ENCODE peak calls at places on chromosomes 13 and 19, in nine cellular contexts. N is A549; K is left lung; J is BE2C; A is CD8-positive, alpha-beta memory T cell; Z is HCT116; W is aorta; O is Panc1; C is tibial nerve. T is an unnamed sample. For H3K4me1, the result is how much of the 10 kb centered on the place peaks cover.

GRCh38 chr13:93279982-93280381 is 53.4 kb downstream of the GPC6 start:
- DNase-seq in C (no peak), N (no peak), W (no peak), K (no peak), J (no peak), O (no peak), A (no peak), Z (no peak), T (no peak)

GRCh38 chr13:71055644-71056043 is 811.4 kb downstream of the DACH1 start:
- DNase-seq in O (no peak), A (no peak), K (no peak), J (no peak), C (no peak), W (no peak), N (no peak), Z (no peak), T (no peak)

GRCh38 chr19:5403968-5404640 is 51.1 kb upstream of the ZNRF4 start:
- DNase-seq in O (peak), N (peak), W (peak), J (peak), K (peak), C (peak), A (peak), Z (peak), T (peak)

GRCh38 chr13:79128158-79128557 is 277.9 kb downstream of the RBM26 start:
- DNase-seq in C (no peak), N (no peak), K (no peak), W (no peak), A (no peak), O (no peak), Z (no peak), J (no peak), T (no peak)

GRCh38 chr13:50712882-50713281 is 130.6 kb downstream of the DLEU7 start:
- DNase-seq in Z (no peak), K (no peak), C (no peak), J (no peak), A (no peak), W (no peak), N (no peak), O (no peak), T (no peak)

GRCh38 chr13:23354520-23354919 is 79.0 kb downstream of the SACS start:
- DNase-seq in A (no peak), W (no peak), K (no peak), O (no peak), C (no peak), J (no peak), N (no peak), Z (no peak), T (no peak)

GRCh38 chr13:26946675-26947342 is 186.2 kb upstream of the GPR12 start:
- DNase-seq in N (peak), A (no peak), O (peak), K (no peak), J (no peak), W (no peak), C (no peak), Z (peak), T (peak)

GRCh38 chr13:53159439-53159838 is 130.8 kb downstream of the OLFM4 start:
- DNase-seq in K (no peak), Z (no peak), O (no peak), C (no peak), J (no peak), N (no peak), W (no peak), A (no peak), T (no peak)

GRCh38 chr13:58744686-58745085 is 1113.1 kb downstream of the PCDH17 start:
- DNase-seq in J (no peak), A (no peak), K (no peak), W (no peak), C (no peak), N (no peak), Z (no peak), O (no peak), T (no peak)

GRCh38 chr13:105991622-105992254 is 543.7 kb downstream of the EFNB2 start:
- DNase-seq in A (no peak), W (no peak), K (no peak), O (no peak), Z (no peak), N (no peak), J (no peak), C (peak), T (no peak)

GRCh38 chr13:23578411-23579071 is 8.3 kb downstream of the TNFRSF19 start:
- DNase-seq in A (peak), K (peak), N (peak), J (peak), O (no peak), C (peak), W (peak), Z (no peak), T (peak)

GRCh38 chr19:50252111-50252886 is 48.9 kb downstream of the MYH14 start:
- DNase-seq in O (no peak), W (peak), N (no peak), K (no peak), C (no peak), A (no peak), J (peak), Z (no peak), T (peak)

GRCh38 chr13:60572855-60573254 is 175.8 kb downstream of the TDRD3 start:
- DNase-seq in C (no peak), N (no peak), W (no peak), O (no peak), J (no peak), A (no peak), K (no peak), Z (no peak), T (no peak)

GRCh38 chr13:45174478-45174877 is 26.4 kb downstream of the KCTD4 start:
- DNase-seq in N (no peak), O (no peak), C (no peak), K (no peak), J (no peak), Z (no peak), W (no peak), A (no peak), T (no peak)

GRCh38 chr13:37179646-37180045 is 74.2 kb upstream of the CSNK1A1L start:
- DNase-seq in K (no peak), C (no peak), W (no peak), Z (no peak), J (no peak), A (no peak), O (no peak), N (no peak), T (no peak)

GRCh38 chr19:51501594-51502263 is at the start of gene SIGLEC12:
- DNase-seq in W (peak), O (no peak), A (no peak), K (peak), N (no peak), C (no peak), J (no peak), Z (no peak), T (no peak)

GRCh38 chr19:54586397-54586796 is 7.0 kb upstream of the LILRA1 start:
- DNase-seq in W (no peak), N (no peak), A (no peak), J (no peak), Z (no peak), K (no peak), O (no peak), C (no peak), T (no peak)

GRCh38 chr13:23455401-23456185 is 22.1 kb upstream of the SACS start:
- DNase-seq in J (no peak), N (no peak), W (no peak), A (no peak), Z (no peak), K (no peak), O (no peak), C (no peak), T (no peak)

GRCh38 chr13:31909889-31910551 is 121.6 kb upstream of the FRY start:
- DNase-seq in Z (peak), K (no peak), N (peak), C (no peak), A (peak), J (peak), W (no peak), O (peak), T (peak)

GRCh38 chr13:20134732-20135131 is 26.1 kb downstream of the GJA3 start:
- DNase-seq in C (no peak), N (no peak), O (no peak), J (no peak), W (no peak), A (no peak), K (no peak), Z (no peak), T (no peak)

GRCh38 chr13:113732961-113733950 is 25.8 kb upstream of the TMEM255B start:
- DNase-seq in J (peak), N (no peak), O (no peak), K (no peak), Z (no peak), A (no peak), W (peak), C (no peak), T (no peak)
- H3K4me1 ChIP-seq in J (under half), N (under half), O (under half), K (under half), Z (under half), A (under half), W (under half), C (under half), T (under half)

GRCh38 chr19:17103177-17103576 is 27.6 kb downstream of the MYO9B start:
- DNase-seq in J (no peak), O (no peak), A (no peak), W (no peak), C (no peak), N (peak), Z (peak), K (no peak), T (peak)

GRCh38 chr19:17105548-17105947 is 30.0 kb downstream of the MYO9B start:
- DNase-seq in C (no peak), N (no peak), J (no peak), W (no peak), Z (no peak), O (no peak), A (no peak), K (no peak), T (no peak)

GRCh38 chr19:17098326-17098725 is 22.7 kb downstream of the MYO9B start:
- DNase-seq in Z (no peak), J (no peak), W (no peak), C (no peak), A (no peak), N (no peak), O (no peak), K (no peak), T (no peak)

GRCh38 chr19:17104679-17105078 is 29.1 kb downstream of the MYO9B start:
- DNase-seq in Z (no peak), O (no peak), A (no peak), K (no peak), C (no peak), W (no peak), J (no peak), N (no peak), T (no peak)

GRCh38 chr19:17101686-17102628 is 26.4 kb downstream of the MYO9B start:
- DNase-seq in O (no peak), W (no peak), A (no peak), N (no peak), J (no peak), C (no peak), K (no peak), Z (no peak), T (no peak)
- H3K4me1 ChIP-seq in O (under half), W (under half), A (under half), N (under half), J (under half), C (under half), K (under half), Z (under half), T (under half)

DNA sequence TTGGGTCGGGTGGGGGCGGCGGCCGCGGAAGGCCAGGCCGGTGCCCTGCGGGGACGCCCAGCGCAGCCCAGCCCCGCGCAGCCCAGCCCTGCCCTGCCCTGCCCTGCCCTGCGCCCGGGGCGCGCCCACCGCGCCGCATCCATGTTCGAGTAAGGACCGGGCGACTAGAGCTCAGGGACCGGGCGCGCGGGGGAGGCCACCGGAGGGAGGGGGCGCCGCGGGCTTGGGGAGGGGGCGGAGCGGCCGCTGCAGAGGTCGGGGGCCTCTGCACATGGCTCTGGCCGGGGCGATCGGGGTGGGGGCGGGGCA is 169 bp downstream of the GRAMD1A start:
- DNase-seq in C (no peak), W (no peak), Z (no peak), J (no peak), A (no peak), O (no peak), K (no peak), N (no peak), T (no peak)
- H3K4me1 ChIP-seq in C (under half), W (under half), Z (under half), J (under half), A (half or more), O (under half), K (half or more), N (half or more), T (under half)

GRCh38 chr19:8391274-8392016 is 1.3 kb downstream of the RAB11B start:
- DNase-seq in Z (no peak), W (no peak), O (no peak), N (no peak), K (no peak), C (no peak), A (no peak), J (no peak), T (no peak)
- H3K4me1 ChIP-seq in Z (under half), W (under half), O (half or more), N (half or more), K (half or more), C (half or more), A (under half), J (under half), T (under half)

GRCh38 chr13:73857106-73857505 is 277.1 kb downstream of the KLF12 start:
- DNase-seq in J (no peak), Z (no peak), C (no peak), N (no peak), K (no peak), A (no peak), W (no peak), O (no peak), T (no peak)
- H3K4me1 ChIP-seq in J (under half), Z (under half), C (under half), N (under half), K (under half), A (under half), W (under half), O (under half), T (under half)

DNA sequence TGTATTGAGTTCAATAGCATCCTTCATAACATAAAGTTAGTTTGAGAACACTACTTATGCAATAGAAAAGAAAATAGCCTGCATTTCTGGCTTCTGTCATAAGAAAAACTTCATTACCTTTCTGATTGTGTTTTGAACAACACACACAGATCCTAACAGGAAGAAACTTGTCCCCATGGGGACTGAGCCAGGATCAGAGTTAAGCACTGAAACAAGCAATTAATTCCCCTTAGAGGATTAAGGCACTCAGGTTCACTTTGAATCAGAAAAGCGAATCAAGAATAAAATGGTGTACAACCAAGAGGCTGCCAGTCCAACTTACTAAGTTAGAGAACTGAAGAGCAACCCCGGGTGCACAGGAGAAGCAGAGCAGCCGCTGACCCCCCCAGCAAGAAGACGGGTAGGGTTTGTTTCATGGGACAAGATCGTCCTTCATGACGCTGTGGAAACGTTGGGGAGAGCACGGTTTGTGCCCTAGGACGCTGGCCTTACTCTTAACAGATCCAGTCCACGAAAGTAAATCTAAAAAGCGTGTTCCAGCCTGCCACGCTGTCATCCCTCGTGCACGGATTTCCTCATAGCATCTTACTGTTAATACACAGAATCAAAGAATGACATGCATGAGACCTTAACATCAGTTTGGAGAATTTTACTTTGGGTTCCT is 46.6 kb downstream of the GGACT start:
- DNase-seq in O (no peak), W (no peak), C (no peak), Z (no peak), K (no peak), J (no peak), N (no peak), A (no peak), T (no peak)
- H3K4me1 ChIP-seq in O (under half), W (under half), C (under half), Z (under half), K (under half), J (under half), N (under half), A (under half), T (under half)

DNA sequence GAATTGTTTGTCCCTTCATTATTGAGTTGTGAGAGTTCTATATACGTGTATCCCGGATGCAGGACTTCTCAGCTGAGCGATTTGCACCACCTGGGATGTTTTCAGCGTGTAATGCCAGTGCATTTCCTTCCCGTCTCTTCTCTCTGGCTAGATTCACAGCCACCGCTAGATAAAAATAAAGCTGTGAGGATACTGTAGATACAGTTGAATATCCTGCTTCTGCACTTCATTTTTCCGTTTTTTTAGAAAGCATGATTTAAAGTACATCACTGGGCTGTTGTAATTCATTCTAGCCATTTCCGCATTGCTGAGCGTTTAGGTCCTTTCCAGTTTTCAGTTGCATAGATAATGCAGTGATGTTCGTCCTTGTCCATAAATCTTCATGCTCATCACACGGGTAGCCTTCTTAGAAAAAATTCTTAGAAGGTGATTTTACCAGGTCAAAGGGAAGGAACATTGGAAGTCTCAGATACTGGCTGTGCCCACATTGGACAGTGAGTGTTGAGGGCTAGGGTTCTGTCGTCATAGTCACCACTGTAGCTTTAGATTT is 14.7 kb downstream of the PPP1R37 start:
- DNase-seq in K (no peak), A (no peak), Z (no peak), J (no peak), N (no peak), O (no peak), W (no peak), C (no peak), T (no peak)
- H3K4me1 ChIP-seq in K (under half), A (under half), Z (under half), J (under half), N (under half), O (under half), W (under half), C (under half), T (under half)

GRCh38 chr13:103516009-103516795 is 450.0 kb upstream of the SLC10A2 start:
- DNase-seq in C (no peak), O (no peak), A (no peak), W (no peak), J (no peak), N (no peak), Z (no peak), K (no peak), T (no peak)

GRCh38 chr13:103514188-103514587 is 448.0 kb upstream of the SLC10A2 start:
- DNase-seq in J (no peak), C (no peak), N (no peak), O (no peak), Z (no peak), K (no peak), W (no peak), A (no peak), T (no peak)

GRCh38 chr13:103517066-103517767 is 451.0 kb upstream of the SLC10A2 start:
- DNase-seq in W (no peak), O (no peak), C (no peak), Z (no peak), K (no peak), J (no peak), N (no peak), A (no peak), T (no peak)

GRCh38 chr13:103517768-103518102 is 451.5 kb upstream of the SLC10A2 start:
- DNase-seq in N (no peak), W (no peak), C (no peak), O (no peak), J (no peak), K (no peak), Z (no peak), A (no peak), T (no peak)

DNA sequence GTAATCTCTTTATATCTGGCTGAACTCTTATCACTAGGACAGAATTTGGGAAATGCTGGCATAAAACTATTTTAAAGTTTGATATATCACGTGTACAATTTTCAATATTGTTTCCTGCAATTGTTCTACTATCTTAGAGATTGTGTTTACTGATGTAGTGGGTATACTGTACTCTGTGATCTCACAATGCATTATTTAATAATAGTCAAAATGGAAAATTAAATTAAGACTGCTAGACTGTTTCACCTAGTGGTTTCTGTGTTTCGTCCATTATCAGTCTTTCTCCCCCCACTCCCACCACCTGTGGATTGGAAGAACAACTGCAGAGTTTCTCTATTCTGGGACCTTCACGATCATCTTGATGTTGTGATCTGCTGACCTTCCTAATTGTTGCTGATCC is 449.2 kb upstream of the SLC10A2 start:
- DNase-seq in N (no peak), Z (no peak), W (no peak), O (no peak), K (no peak), J (peak), C (no peak), A (no peak), T (no peak)
- H3K4me1 ChIP-seq in N (under half), Z (under half), W (under half), O (under half), K (under half), J (under half), C (under half), A (under half), T (under half)

DNA sequence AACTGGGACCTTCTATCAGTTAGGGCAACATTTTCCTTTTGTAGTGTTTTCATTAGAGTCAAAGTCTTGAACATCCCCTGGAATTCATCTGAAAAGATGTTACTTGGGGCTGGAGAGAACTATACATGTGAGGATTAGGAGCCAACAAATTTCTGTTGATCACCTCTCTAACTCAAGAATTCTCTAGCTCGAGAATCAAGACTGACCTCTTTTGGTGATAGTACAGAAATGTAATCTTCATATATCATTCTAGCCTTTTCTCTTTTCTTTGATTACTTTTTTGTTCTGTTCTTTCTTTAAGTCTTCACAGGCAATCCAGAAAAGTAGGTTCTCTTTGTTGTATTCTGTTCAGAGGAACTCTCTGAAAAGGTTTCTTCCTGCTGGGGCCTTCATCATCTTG is 26.4 kb downstream of the ELF1 start:
- DNase-seq in N (no peak), O (no peak), C (no peak), J (no peak), Z (no peak), W (no peak), K (no peak), A (no peak), T (no peak)
- H3K4me1 ChIP-seq in N (under half), O (under half), C (under half), J (under half), Z (under half), W (under half), K (half or more), A (half or more), T (under half)

T was measured in HAP-1.